ENCODE peak calls at places on chromosomes 13 and 19, in six cellular contexts. F is transverse colon, Z is tibial artery, Q is HAP-1, J is mammary epithelial cell, T is keratinocyte. H is an unnamed sample.

GRCh38 chr19:19403373-19403901 is 2.0 kb upstream of the GATAD2A start:
- DNase-seq in F (no peak), Z (no peak), Q (no peak), J (peak; percentile 56), T (no peak), H (peak; percentile 16)

GRCh38 chr19:1274081-1274851 is 1.1 kb upstream of the FAM174C start:
- DNase-seq in F (no peak), Z (no peak), Q (no peak), J (no peak), T (no peak), H (no peak)

GRCh38 chr19:8561071-8561764 is 16.0 kb downstream of the MYO1F start:
- DNase-seq in F (no peak), Z (no peak), Q (no peak), J (no peak), T (no peak), H (no peak)

GRCh38 chr13:79799049-79799448 is 318.1 kb downstream of the NDFIP2 start:
- DNase-seq in F (no peak), Z (no peak), Q (peak; percentile 5), J (no peak), T (no peak), H (no peak)

GRCh38 chr13:113291997-113292862 is 4.8 kb upstream of the LAMP1 start:
- DNase-seq in F (no peak), Z (no peak), Q (no peak), J (peak; percentile 22), T (no peak), H (no peak)

GRCh38 chr19:19595171-19595701 is 23.3 kb downstream of the PBX4 start:
- DNase-seq in F (no peak), Z (no peak), Q (no peak), J (no peak), T (no peak), H (no peak)

GRCh38 chr19:15616183-15616582 is 1.2 kb downstream of the CYP4F8 start:
- DNase-seq in F (no peak), Z (no peak), Q (no peak), J (no peak), T (no peak), H (no peak)

GRCh38 chr13:27923794-27924528 is 4.2 kb downstream of the PDX1 start:
- DNase-seq in F (no peak), Z (no peak), Q (no peak), J (no peak), T (no peak), H (no peak)

GRCh38 chr13:36082806-36083205 is 48.4 kb downstream of the DCLK1 start:
- DNase-seq in F (no peak), Z (no peak), Q (no peak), J (no peak), T (no peak), H (no peak)

GRCh38 chr13:36548129-36548528 is 115.8 kb downstream of the CCNA1 start:
- DNase-seq in F (no peak), Z (no peak), Q (no peak), J (no peak), T (no peak), H (no peak)

GRCh38 chr13:113224486-113224885 is 15.1 kb downstream of the CUL4A start:
- DNase-seq in F (no peak), Z (no peak), Q (no peak), J (no peak), T (no peak), H (no peak)

GRCh38 chr13:42893346-42893745 is 98.7 kb downstream of the EPSTI1 start:
- DNase-seq in F (no peak), Z (no peak), Q (no peak), J (peak; percentile 12), T (no peak), H (no peak)

GRCh38 chr13:35501721-35502235 is 25.3 kb upstream of the MAB21L1 start:
- DNase-seq in F (no peak), Z (no peak), Q (no peak), J (no peak), T (no peak), H (no peak)

GRCh38 chr19:56309511-56310185 is 5.0 kb downstream of the ZSCAN5A start:
- DNase-seq in F (peak; percentile 51), Z (no peak), Q (peak; percentile 14), J (peak; percentile 60), T (peak; percentile 25), H (peak; percentile 56)

GRCh38 chr19:33814181-33815165 is 17.8 kb downstream of the KCTD15 start:
- DNase-seq in F (no peak), Z (no peak), Q (no peak), J (no peak), T (no peak), H (no peak)

GRCh38 chr13:42814868-42815267 is 33.5 kb downstream of the FAM216B start:
- DNase-seq in F (no peak), Z (no peak), Q (no peak), J (peak; percentile 70), T (no peak), H (no peak)

GRCh38 chr19:37309834-37310575 is 60.9 kb upstream of the ZNF527 start:
- DNase-seq in F (no peak), Z (no peak), Q (no peak), J (no peak), T (no peak), H (peak; percentile 37)

GRCh38 chr19:51552996-51553725 is 17.9 kb upstream of the ZNF175 start:
- DNase-seq in F (peak; percentile 43), Z (no peak), Q (peak; percentile 6), J (peak; percentile 57), T (no peak), H (peak; percentile 40)

GRCh38 chr19:6888967-6889366 is 1.6 kb downstream of the ADGRE1 start:
- DNase-seq in F (no peak), Z (no peak), Q (no peak), J (no peak), T (no peak), H (no peak)
- H3K4me1 ChIP-seq in F (no peaks in the 10 kb centered on the region), Z (no peaks in the 10 kb centered on the region), Q (no peaks in the 10 kb centered on the region), J (no peaks in the 10 kb centered on the region), T (no peaks in the 10 kb centered on the region), H (peaks cover 68% of the 10 kb centered on the region)

DNA sequence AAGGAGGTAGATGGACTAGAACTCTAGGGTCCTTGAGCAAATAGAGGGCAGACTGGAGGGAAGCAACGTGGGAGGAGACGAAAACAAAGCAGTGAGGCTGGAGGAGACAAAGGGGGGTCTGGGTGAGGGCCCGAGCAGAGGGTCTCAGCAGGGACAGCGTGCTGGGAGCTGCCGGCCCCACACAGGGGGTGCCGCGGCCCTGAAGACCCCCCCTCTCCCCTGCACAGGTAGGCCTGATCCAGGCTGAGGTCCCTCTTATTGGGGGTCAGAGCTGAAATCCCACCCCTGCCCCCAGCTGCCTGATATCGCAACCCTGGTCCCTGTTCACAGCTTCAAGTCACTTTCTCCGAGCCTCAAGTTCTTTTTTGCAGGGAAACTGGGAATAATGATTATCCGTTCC is 8.7 kb downstream of the EPS8L1 start:
- DNase-seq in F (no peak), Z (no peak), Q (no peak), J (no peak), T (no peak), H (no peak)
- H3K4me1 ChIP-seq in F (peaks cover 14% of the 10 kb centered on the region), Z (peaks cover 54% of the 10 kb centered on the region), Q (peaks cover 14% of the 10 kb centered on the region), J (peaks cover 18% of the 10 kb centered on the region), T (peaks cover 19% of the 10 kb centered on the region), H (peaks cover 48% of the 10 kb centered on the region)

GRCh38 chr13:33110386-33110712 is 94.1 kb downstream of the KL start:
- DNase-seq in F (no peak), Z (no peak), Q (no peak), J (no peak), T (no peak), H (no peak)

GRCh38 chr13:33112745-33113144 is 96.5 kb downstream of the KL start:
- DNase-seq in F (no peak), Z (no peak), Q (no peak), J (no peak), T (no peak), H (no peak)

GRCh38 chr13:33110713-33111413 is 94.6 kb downstream of the KL start:
- DNase-seq in F (no peak), Z (peak; percentile 87), Q (peak; percentile 36), J (no peak), T (no peak), H (no peak)

GRCh38 chr13:33109801-33110200 is 93.6 kb downstream of the KL start:
- DNase-seq in F (no peak), Z (no peak), Q (no peak), J (no peak), T (no peak), H (no peak)

GRCh38 chr13:33111414-33112110 is 95.3 kb downstream of the KL start:
- DNase-seq in F (peak; percentile 45), Z (no peak), Q (no peak), J (no peak), T (no peak), H (no peak)
- H3K4me1 ChIP-seq in F (peaks cover 20% of the 10 kb centered on the region), Z (peaks cover 56% of the 10 kb centered on the region), Q (no peaks in the 10 kb centered on the region), J (no peaks in the 10 kb centered on the region), T (no peaks in the 10 kb centered on the region), H (no peaks in the 10 kb centered on the region)

GRCh38 chr19:43776285-43776684 is 4.5 kb downstream of the KCNN4 start:
- DNase-seq in F (no peak), Z (no peak), Q (no peak), J (no peak), T (no peak), H (no peak)
- H3K4me1 ChIP-seq in F (peaks cover 35% of the 10 kb centered on the region), Z (peaks cover 21% of the 10 kb centered on the region), Q (no peaks in the 10 kb centered on the region), J (peaks cover 36% of the 10 kb centered on the region), T (peaks cover 30% of the 10 kb centered on the region), H (peaks cover 36% of the 10 kb centered on the region)

GRCh38 chr13:30381049-30381448 is 41.2 kb upstream of the UBE2L5 start:
- DNase-seq in F (no peak), Z (no peak), Q (no peak), J (no peak), T (no peak), H (no peak)
- H3K4me1 ChIP-seq in F (no peaks in the 10 kb centered on the region), Z (no peaks in the 10 kb centered on the region), Q (no peaks in the 10 kb centered on the region), J (peaks cover 8% of the 10 kb centered on the region), T (no peaks in the 10 kb centered on the region), H (peaks cover 45% of the 10 kb centered on the region)

H was measured in CD8-positive, alpha-beta T cell.